ENCODE peak calls at places on chromosomes 13 and 19, in six cellular contexts. X is coronary artery; F is heart right ventricle; M is small intestine; R is naive thymus-derived CD4-positive, alpha-beta T cell; I is GM23338. V is an unnamed sample.
A peak's percentile ranks its signal among the peaks of the same experiment; 100 is the strongest.

GRCh38 chr13:50125556-50126377 is 110.5 kb downstream of the KCNRG start:
- DNase-seq in F (peak; percentile 94), X (peak; percentile 96), I (peak; percentile 91), R (peak; percentile 74), M (peak; percentile 91), V (peak; percentile 93)

GRCh38 chr13:23858586-23858985 is 30.6 kb downstream of the MIPEP start:
- DNase-seq in I (no peak), X (no peak), R (no peak), M (no peak), F (no peak), V (no peak)

GRCh38 chr19:7928334-7928706 is 2.4 kb upstream of the CTXN1 start:
- DNase-seq in R (no peak), X (no peak), M (no peak), F (no peak), I (no peak), V (no peak)

GRCh38 chr19:35318679-35319448 is 10.1 kb upstream of the CD22 start:
- DNase-seq in R (no peak), F (peak; percentile 49), M (no peak), X (no peak), I (no peak), V (peak; percentile 82)

GRCh38 chr19:33459691-33460090 is 61.9 kb downstream of the PEPD start:
- DNase-seq in R (no peak), F (no peak), X (no peak), M (no peak), I (no peak), V (no peak)

GRCh38 chr13:56864451-56864850 is 276.3 kb upstream of the PRR20A start:
- DNase-seq in I (no peak), X (no peak), F (no peak), M (no peak), R (no peak), V (no peak)

GRCh38 chr19:29682236-29682895 is 17.1 kb downstream of the PLEKHF1 start:
- DNase-seq in X (no peak), R (no peak), I (no peak), F (no peak), M (no peak), V (no peak)

GRCh38 chr13:30915691-30916541 is 9.8 kb downstream of the MEDAG start:
- DNase-seq in M (no peak), I (no peak), R (no peak), X (no peak), F (no peak), V (no peak)

GRCh38 chr19:1281270-1281894 is 4.3 kb upstream of the EFNA2 start:
- DNase-seq in I (no peak), F (no peak), X (no peak), M (no peak), R (no peak), V (no peak)

GRCh38 chr13:59094149-59094548 is 1069.6 kb downstream of the DIAPH3 start:
- DNase-seq in X (no peak), M (no peak), R (no peak), F (no peak), I (no peak), V (no peak)

GRCh38 chr13:113122571-113123225 is at the start of gene F10:
- DNase-seq in R (no peak), F (peak; percentile 47), I (peak; percentile 68), M (peak; percentile 94), X (peak; percentile 79), V (no peak)

GRCh38 chr19:37936166-37936565 is 29.2 kb downstream of the SIPA1L3 start:
- DNase-seq in R (no peak), F (no peak), X (no peak), I (no peak), M (peak; percentile 97), V (no peak)

DNA sequence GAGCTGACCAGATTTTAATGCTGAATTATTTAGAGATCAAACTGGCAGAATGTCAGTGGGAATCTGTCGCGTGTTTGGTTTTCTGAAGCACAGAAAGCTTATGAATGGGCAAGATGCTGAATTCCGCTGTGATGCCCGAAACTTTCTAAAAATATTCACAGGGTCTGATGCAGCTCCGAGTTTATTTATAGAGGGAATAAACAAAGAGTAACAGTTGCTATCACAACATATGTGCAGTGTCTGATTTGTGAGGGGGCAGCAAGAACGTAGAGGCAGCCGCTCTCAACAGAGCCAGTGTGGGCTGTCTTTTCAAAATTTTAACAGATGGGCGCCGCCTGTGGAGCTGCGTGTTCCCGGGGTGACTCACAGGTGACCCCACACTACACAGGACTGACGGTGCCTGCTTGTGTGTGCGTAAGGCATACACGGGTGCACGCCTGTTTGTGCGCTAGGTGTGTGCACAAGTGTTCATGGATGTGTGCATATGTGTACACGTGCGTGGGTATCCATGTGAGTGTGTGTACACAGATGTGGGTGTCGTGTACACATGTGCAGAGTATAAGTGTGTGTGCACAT is 92.8 kb upstream of the SOX1 start:
- DNase-seq in X (no peak), I (no peak), R (no peak), M (no peak), F (no peak), V (no peak)
- H3K27ac ChIP-seq in X (no peak overlapping the region), I (no peak overlapping the region), R (no peak overlapping the region), M (no peak overlapping the region), F (no peak overlapping the region), V (no peak overlapping the region)

DNA sequence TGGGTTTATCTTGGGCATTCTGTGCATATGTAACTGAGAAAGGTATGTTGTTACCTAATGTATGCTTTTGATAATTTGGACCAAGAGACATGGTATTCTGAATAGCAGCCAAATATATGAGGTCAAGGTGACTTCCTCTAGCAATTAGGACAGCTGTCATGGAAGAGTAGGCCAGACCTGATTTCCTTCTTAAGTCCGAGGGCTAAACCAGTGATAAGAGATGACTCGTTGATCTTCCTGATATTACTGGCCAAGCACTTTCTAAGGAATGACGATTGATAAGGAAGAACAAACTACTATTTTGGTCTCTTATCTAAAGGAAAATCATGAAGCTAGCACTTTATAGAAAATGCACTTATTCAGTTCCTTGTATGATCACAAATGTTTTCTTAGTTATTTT is 42.7 kb downstream of the ARHGAP35 start:
- DNase-seq in M (peak; percentile 10), I (no peak), X (no peak), F (no peak), R (no peak), V (no peak)
- H3K27ac ChIP-seq in M (no peak overlapping the region), I (peak overlapping the region; percentile 64), X (no peak overlapping the region), F (no peak overlapping the region), R (no peak overlapping the region), V (no peak overlapping the region)

GRCh38 chr13:102948006-102948405 is 102.2 kb downstream of the ERCC5 start:
- DNase-seq in R (no peak), X (no peak), F (peak; percentile 8), I (no peak), M (peak; percentile 51), V (peak; percentile 45)

GRCh38 chr13:102951808-102952207 is 106.0 kb downstream of the ERCC5 start:
- DNase-seq in R (no peak), I (no peak), X (no peak), M (no peak), F (no peak), V (no peak)
- H3K27ac ChIP-seq in R (no peak overlapping the region), I (no peak overlapping the region), X (no peak overlapping the region), M (no peak overlapping the region), F (no peak overlapping the region), V (no peak overlapping the region)

DNA sequence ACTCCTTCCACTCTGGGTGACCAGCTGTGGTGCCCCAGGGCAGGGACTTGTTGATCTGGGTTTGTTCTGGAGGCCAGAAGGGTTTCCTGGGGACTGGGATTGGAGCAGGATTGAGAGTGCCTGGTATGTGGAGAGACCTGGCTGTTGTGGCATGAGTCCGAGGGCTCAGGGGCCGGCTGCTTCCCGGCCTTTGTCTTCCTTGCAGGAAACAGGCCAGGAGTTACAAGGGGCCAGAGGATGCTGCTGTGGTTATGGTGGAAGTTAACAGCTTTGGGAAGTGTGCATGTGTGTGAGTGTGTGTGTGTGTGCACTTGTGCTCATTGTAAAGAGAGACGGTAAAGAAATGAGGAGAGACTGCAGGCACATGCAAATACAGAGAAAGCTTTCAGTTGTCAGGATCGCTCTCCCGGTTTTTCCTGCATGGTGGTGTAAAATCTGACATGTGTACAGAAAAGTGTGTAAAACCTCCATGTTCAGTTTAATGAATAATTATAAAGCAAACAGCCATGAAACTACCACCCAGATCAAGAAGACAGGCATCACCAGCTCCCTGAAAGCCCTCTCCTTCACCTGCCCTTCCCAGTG is 19.0 kb downstream of the PAK4 start:
- DNase-seq in R (no peak), F (no peak), X (no peak), M (no peak), I (peak; percentile 46), V (peak; percentile 15)
- H3K27ac ChIP-seq in R (no peak overlapping the region), F (no peak overlapping the region), X (peak overlapping the region; percentile 73), M (peak overlapping the region; percentile 21), I (peak overlapping the region; percentile 77), V (peak overlapping the region; percentile 94)

DNA sequence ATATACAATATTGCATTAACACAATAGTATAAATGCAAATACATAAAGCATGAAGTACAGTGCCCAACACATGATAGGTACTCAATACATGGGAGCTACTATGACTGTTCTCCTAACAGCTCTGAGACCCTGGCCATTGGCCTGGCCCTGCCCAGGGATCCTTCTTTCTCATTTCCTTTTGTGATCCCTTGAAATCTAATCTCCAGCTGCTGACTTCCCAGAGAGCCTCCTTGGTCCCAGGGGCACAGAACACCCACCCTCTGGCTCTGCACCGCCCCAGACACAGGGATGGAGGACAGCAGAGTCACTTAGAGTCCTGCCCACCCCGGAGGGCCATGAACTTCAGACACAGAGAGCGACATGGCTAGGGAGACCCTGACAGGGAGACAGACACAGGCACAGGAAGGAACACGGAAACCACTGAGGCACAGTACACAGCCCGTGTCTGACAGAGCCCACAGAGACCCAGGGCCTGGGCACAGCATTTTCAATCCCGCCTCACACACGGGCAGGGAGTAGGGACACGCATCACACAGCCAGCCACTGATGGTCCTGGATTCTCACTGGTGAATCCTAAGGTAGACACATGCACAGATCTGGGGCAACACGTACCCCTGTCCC is 4.2 kb upstream of the SYCN start:
- DNase-seq in R (no peak), F (no peak), X (no peak), I (no peak), M (no peak), V (no peak)
- H3K27ac ChIP-seq in R (no peak overlapping the region), F (no peak overlapping the region), X (no peak overlapping the region), I (no peak overlapping the region), M (no peak overlapping the region), V (no peak overlapping the region)

GRCh38 chr13:79435549-79435948 is 29.5 kb upstream of the RBM26 start:
- DNase-seq in M (peak; percentile 65), X (no peak), I (no peak), F (no peak), R (no peak), V (no peak)
- H3K27ac ChIP-seq in M (no peak overlapping the region), X (no peak overlapping the region), I (no peak overlapping the region), F (no peak overlapping the region), R (no peak overlapping the region), V (no peak overlapping the region)

V was measured in substantia nigra.